ENCODE peak calls at places on chromosomes 3 and 15, in five cellular contexts. S, O, N, B and M are unnamed samples.

GRCh38 chr3:87229113-87229512 is 2.0 kb downstream of the CHMP2B start:
- DNase-seq in S (no peak), O (no peak), N (no peak), B (no peak), M (no peak)

GRCh38 chr3:55491296-55491816 is 4.2 kb upstream of the WNT5A start:
- DNase-seq in S (peak), O (no peak), N (no peak), B (peak), M (no peak)

GRCh38 chr3:178245385-178245778 is 290.9 kb upstream of the KCNMB2 start:
- DNase-seq in S (no peak), O (no peak), N (no peak), B (no peak), M (no peak)

GRCh38 chr3:137612293-137612692 is 151.8 kb upstream of the SOX14 start:
- DNase-seq in S (no peak), O (no peak), N (no peak), B (no peak), M (no peak)

GRCh38 chr3:100063929-100064461 is 50.3 kb downstream of the FILIP1L start:
- DNase-seq in S (no peak), O (no peak), N (no peak), B (no peak), M (no peak)

GRCh38 chr3:146163584-146163983 is 2.6 kb upstream of the PLOD2 start:
- DNase-seq in S (no peak), O (no peak), N (no peak), B (peak), M (no peak)

GRCh38 chr3:187406927-187407326 is 38.7 kb downstream of the RTP4 start:
- DNase-seq in S (no peak), O (no peak), N (no peak), B (no peak), M (no peak)

GRCh38 chr3:83354205-83354604 is 1592.8 kb upstream of the GBE1 start:
- DNase-seq in S (no peak), O (no peak), N (no peak), B (no peak), M (no peak)

GRCh38 chr3:150314248-150315027 is 93.7 kb upstream of the TSC22D2 start:
- DNase-seq in S (peak), O (peak), N (no peak), B (peak), M (no peak)

GRCh38 chr3:69088033-69088432 is 3.3 kb downstream of the ARL6IP5 start:
- DNase-seq in S (no peak), O (no peak), N (no peak), B (peak), M (no peak)

GRCh38 chr15:94004697-94005096 is 226.7 kb upstream of the MCTP2 start:
- DNase-seq in S (peak), O (no peak), N (no peak), B (no peak), M (peak)

GRCh38 chr3:56119575-56120349 is 348.5 kb downstream of the ERC2 start:
- DNase-seq in S (no peak), O (no peak), N (peak), B (no peak), M (peak)

GRCh38 chr3:57974796-57975388 is 33.3 kb upstream of the FLNB start:
- DNase-seq in S (no peak), O (no peak), N (no peak), B (peak), M (no peak)

GRCh38 chr15:64651573-64652260 is 123.7 kb downstream of the RBPMS2 start:
- DNase-seq in S (no peak), O (no peak), N (no peak), B (no peak), M (no peak)

GRCh38 chr3:46386206-46386605 is 15.5 kb downstream of the CCR5 start:
- DNase-seq in S (no peak), O (no peak), N (no peak), B (peak), M (no peak)

GRCh38 chr3:141129049-141130038 is 78.2 kb downstream of the SPSB4 start:
- DNase-seq in S (no peak), O (no peak), N (no peak), B (no peak), M (peak)

GRCh38 chr3:188861847-188862740 is 309.7 kb upstream of the TPRG1 start:
- DNase-seq in S (no peak), O (no peak), N (no peak), B (peak), M (no peak)

GRCh38 chr3:135982922-135983581 is 17.5 kb downstream of the PPP2R3A start:
- DNase-seq in S (no peak), O (no peak), N (no peak), B (no peak), M (no peak)

GRCh38 chr3:123385981-123386380 is 62.9 kb downstream of the ADCY5 start:
- DNase-seq in S (no peak), O (no peak), N (peak), B (no peak), M (no peak)

GRCh38 chr15:89627256-89627970 is 27.9 kb downstream of the KIF7 start:
- DNase-seq in S (no peak), O (no peak), N (no peak), B (no peak), M (peak)

GRCh38 chr3:126930936-126931600 is 51.8 kb upstream of the PLXNA1 start:
- DNase-seq in S (no peak), O (no peak), N (no peak), B (no peak), M (no peak)

GRCh38 chr3:15768421-15769255 is 29.1 kb downstream of the ANKRD28 start:
- DNase-seq in S (no peak), O (no peak), N (peak), B (peak), M (no peak)

GRCh38 chr15:37536967-37537624 is 397.3 kb upstream of the TMCO5A start:
- DNase-seq in S (no peak), O (no peak), N (no peak), B (no peak), M (no peak)

GRCh38 chr15:74387141-74387541 is 19.7 kb upstream of the CYP11A1 start:
- DNase-seq in S (no peak), O (no peak), N (peak), B (no peak), M (no peak)
- TF ChIP-seq POLR2A in S (no peak), O (no peak), N (no peak), B (no peak), M (no peak)

GRCh38 chr15:35701402-35702046 is 155.6 kb upstream of the DPH6 start:
- DNase-seq in S (no peak), O (no peak), N (no peak), B (no peak), M (no peak)
- H3K4me3 ChIP-seq in S (no peak), O (no peak), N (no peak), B (no peak), M (no peak)

GRCh38 chr15:72230197-72231065 is 559 bp downstream of the PKM start:
- DNase-seq in S (peak), O (peak), N (peak), B (peak), M (peak)
- TF ChIP-seq CTCF in S (no peak), O (no peak), N (peak), B (no peak), M (no peak)

GRCh38 chr15:48883699-48884098 is 5.8 kb downstream of the EID1 start:
- DNase-seq in S (no peak), O (no peak), N (no peak), B (no peak), M (no peak)
- TF ChIP-seq POLR2A in S (no peak), O (no peak), N (no peak), B (no peak), M (no peak)

GRCh38 chr15:67174864-67175573 is 79.4 kb downstream of the AAGAB start:
- DNase-seq in S (no peak), O (no peak), N (no peak), B (peak), M (no peak)
- H3K4me3 ChIP-seq in S (no peak), O (no peak), N (no peak), B (no peak), M (no peak)

GRCh38 chr15:99994849-99995248 is 261.6 kb upstream of the LYSMD4 start:
- DNase-seq in S (no peak), O (peak), N (no peak), B (no peak), M (peak)
- TF ChIP-seq CTCF in S (no peak), O (no peak), N (no peak), B (no peak), M (no peak)

GRCh38 chr15:40106203-40107161 is 2.2 kb downstream of the BMF start:
- DNase-seq in S (peak), O (peak), N (no peak), B (no peak), M (peak)

GRCh38 chr15:40110866-40111550 is 2.3 kb upstream of the BMF start:
- DNase-seq in S (no peak), O (no peak), N (no peak), B (no peak), M (no peak)

GRCh38 chr15:40105517-40106202 is 3.0 kb downstream of the BMF start:
- DNase-seq in S (no peak), O (no peak), N (no peak), B (no peak), M (no peak)

GRCh38 chr15:40108855-40109735 is at the start of gene BMF:
- DNase-seq in S (peak), O (peak), N (peak), B (peak), M (peak)

DNA sequence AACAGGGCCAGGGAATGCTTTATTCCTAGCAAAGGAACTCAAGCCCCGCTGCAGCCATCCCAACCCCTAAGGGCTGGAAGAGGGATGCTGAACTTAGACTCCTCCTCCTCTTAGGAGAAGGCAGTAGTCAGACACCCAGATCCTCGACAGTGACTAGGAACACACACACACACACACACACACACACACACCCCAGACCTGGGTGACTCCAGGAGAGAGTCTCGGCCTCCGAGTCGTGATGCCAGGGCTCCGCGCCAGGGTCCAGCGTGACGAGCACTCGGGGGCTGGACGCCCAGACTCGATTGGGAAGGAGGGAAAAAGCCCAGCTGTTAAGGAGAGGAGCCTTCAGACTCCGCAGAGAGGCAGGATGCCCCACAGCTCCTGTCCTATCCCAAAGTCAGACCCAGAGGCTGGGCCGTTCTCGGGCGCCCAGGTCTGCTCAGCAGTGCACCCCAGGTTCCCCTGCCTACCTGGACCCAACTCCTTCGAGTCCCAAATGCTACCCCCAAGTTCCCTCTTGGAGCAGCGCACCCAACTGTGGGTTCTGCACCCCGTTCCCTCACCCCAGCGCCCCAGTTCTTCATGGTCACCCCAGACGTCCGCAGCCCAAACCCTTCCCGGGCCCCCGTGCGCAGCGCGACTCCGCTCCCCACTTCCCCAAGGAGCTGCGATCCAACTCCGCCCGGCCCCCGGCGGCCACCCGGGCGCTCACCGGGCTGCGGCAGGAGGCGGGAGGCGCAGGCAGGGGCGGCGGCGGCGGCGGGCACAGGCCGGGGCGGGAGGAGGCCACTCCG is 421 bp downstream of the BMF start:
- DNase-seq in S (peak), O (peak), N (peak), B (peak), M (peak)
- TF ChIP-seq POLR2A in S (no peak), O (no peak), N (peak), B (no peak), M (no peak)

GRCh38 chr15:75455982-75456531 is 4.6 kb upstream of the SIN3A start:
- DNase-seq in S (peak), O (no peak), N (no peak), B (peak), M (no peak)

GRCh38 chr15:75455424-75455981 is 4.0 kb upstream of the SIN3A start:
- DNase-seq in S (peak), O (peak), N (peak), B (peak), M (peak)

GRCh38 chr15:75453703-75454470 is 2.4 kb upstream of the SIN3A start:
- DNase-seq in S (peak), O (peak), N (peak), B (peak), M (peak)

GRCh38 chr15:75454471-75455418 is 3.3 kb upstream of the SIN3A start:
- DNase-seq in S (peak), O (peak), N (peak), B (peak), M (peak)

DNA sequence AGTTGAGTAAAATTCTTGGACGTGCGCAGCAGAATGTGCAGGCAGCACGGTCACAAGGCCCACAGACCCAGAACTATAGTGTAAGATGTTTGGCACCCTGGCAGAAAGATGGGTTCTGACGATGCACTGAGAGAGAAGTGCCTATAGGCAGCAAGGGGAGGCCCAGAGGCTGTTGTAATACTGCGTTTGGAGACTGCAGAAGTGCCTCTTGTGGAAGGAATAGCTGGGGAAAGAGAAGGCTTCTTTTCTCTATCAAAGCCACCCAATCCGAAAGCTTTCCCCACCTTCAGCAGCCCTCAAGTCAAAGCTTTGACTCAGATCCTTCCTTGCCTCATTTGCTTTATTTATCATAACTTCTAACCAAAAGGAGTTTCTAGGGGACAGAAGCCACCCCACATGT is 5.2 kb upstream of the SIN3A start:
- DNase-seq in S (no peak), O (no peak), N (no peak), B (no peak), M (no peak)
- H3K4me3 ChIP-seq in S (no peak), O (no peak), N (no peak), B (no peak), M (no peak)